ENCODE peak calls at places on chromosomes 6 and 20, in six cellular contexts. One of them, this sample, is unnamed.

GRCh38 chr20:7672551-7672950 is 267.7 kb downstream of the HAO1 start:
- DNase-seq in T-helper 9 cell: no peak
- DNase-seq in HT-29: no peak
- DNase-seq in activated T-cell treated with anti-CD3 and anti-CD28 coated beads for 1 hour: no peak
- DNase-seq in HCEC 1CT: no peak
- DNase-seq in HEK293T: no peak
- DNase-seq in this sample: no peak

GRCh38 chr6:143059616-143060353 is 904 bp upstream of the AIG1 start:
- DNase-seq in T-helper 9 cell: no peak
- DNase-seq in HT-29: peak; percentile 71
- DNase-seq in activated T-cell treated with anti-CD3 and anti-CD28 coated beads for 1 hour: no peak
- DNase-seq in HCEC 1CT: peak; percentile 62
- DNase-seq in HEK293T: no peak
- DNase-seq in this sample: no peak

GRCh38 chr6:157314705-157315321 is 8.5 kb downstream of the TMEM242 start:
- DNase-seq in T-helper 9 cell: no peak
- DNase-seq in HT-29: peak; percentile 68
- DNase-seq in activated T-cell treated with anti-CD3 and anti-CD28 coated beads for 1 hour: no peak
- DNase-seq in HCEC 1CT: peak; percentile 77
- DNase-seq in HEK293T: peak; percentile 68
- DNase-seq in this sample: no peak

GRCh38 chr20:36712775-36713174 is 33.1 kb downstream of the NDRG3 start:
- DNase-seq in T-helper 9 cell: no peak
- DNase-seq in HT-29: no peak
- DNase-seq in activated T-cell treated with anti-CD3 and anti-CD28 coated beads for 1 hour: no peak
- DNase-seq in HCEC 1CT: no peak
- DNase-seq in HEK293T: no peak
- DNase-seq in this sample: no peak

GRCh38 chr20:258963-259362 is 1.4 kb downstream of the DEFB132 start:
- DNase-seq in T-helper 9 cell: no peak
- DNase-seq in HT-29: peak; percentile 59
- DNase-seq in activated T-cell treated with anti-CD3 and anti-CD28 coated beads for 1 hour: no peak
- DNase-seq in HCEC 1CT: peak; percentile 13
- DNase-seq in HEK293T: peak; percentile 25
- DNase-seq in this sample: no peak

GRCh38 chr6:34911822-34912221 is 22.8 kb downstream of the ANKS1A start:
- DNase-seq in T-helper 9 cell: no peak
- DNase-seq in HT-29: no peak
- DNase-seq in activated T-cell treated with anti-CD3 and anti-CD28 coated beads for 1 hour: no peak
- DNase-seq in HCEC 1CT: no peak
- DNase-seq in HEK293T: no peak
- DNase-seq in this sample: no peak

GRCh38 chr6:87907521-87907920 is 140.1 kb upstream of the SPACA1 start:
- DNase-seq in T-helper 9 cell: no peak
- DNase-seq in HT-29: no peak
- DNase-seq in activated T-cell treated with anti-CD3 and anti-CD28 coated beads for 1 hour: no peak
- DNase-seq in HCEC 1CT: peak; percentile 75
- DNase-seq in HEK293T: no peak
- DNase-seq in this sample: no peak

GRCh38 chr6:127328043-127328442 is 15.4 kb downstream of the ECHDC1 start:
- DNase-seq in T-helper 9 cell: no peak
- DNase-seq in HT-29: no peak
- DNase-seq in activated T-cell treated with anti-CD3 and anti-CD28 coated beads for 1 hour: no peak
- DNase-seq in HCEC 1CT: peak; percentile 17
- DNase-seq in HEK293T: no peak
- DNase-seq in this sample: no peak

GRCh38 chr20:46364670-46365482 is 41.5 kb downstream of the ELMO2 start:
- DNase-seq in T-helper 9 cell: no peak
- DNase-seq in HT-29: no peak
- DNase-seq in activated T-cell treated with anti-CD3 and anti-CD28 coated beads for 1 hour: no peak
- DNase-seq in HCEC 1CT: no peak
- DNase-seq in HEK293T: no peak
- DNase-seq in this sample: no peak

GRCh38 chr6:167268683-167269280 is 22.3 kb upstream of the UNC93A start:
- DNase-seq in T-helper 9 cell: no peak
- DNase-seq in HT-29: peak; percentile 29
- DNase-seq in activated T-cell treated with anti-CD3 and anti-CD28 coated beads for 1 hour: no peak
- DNase-seq in HCEC 1CT: no peak
- DNase-seq in HEK293T: no peak
- DNase-seq in this sample: no peak

GRCh38 chr6:33314943-33315752 is 1.3 kb upstream of the TAPBP start:
- DNase-seq in T-helper 9 cell: no peak
- DNase-seq in HT-29: peak; percentile 76
- DNase-seq in activated T-cell treated with anti-CD3 and anti-CD28 coated beads for 1 hour: no peak
- DNase-seq in HCEC 1CT: no peak
- DNase-seq in HEK293T: no peak
- DNase-seq in this sample: no peak

GRCh38 chr20:44166008-44166407 is 21.0 kb downstream of the JPH2 start:
- DNase-seq in T-helper 9 cell: no peak
- DNase-seq in HT-29: no peak
- DNase-seq in activated T-cell treated with anti-CD3 and anti-CD28 coated beads for 1 hour: no peak
- DNase-seq in HCEC 1CT: no peak
- DNase-seq in HEK293T: no peak
- DNase-seq in this sample: no peak

GRCh38 chr6:75084872-75085381 is 120.9 kb downstream of the COL12A1 start:
- DNase-seq in T-helper 9 cell: no peak
- DNase-seq in HT-29: no peak
- DNase-seq in activated T-cell treated with anti-CD3 and anti-CD28 coated beads for 1 hour: no peak
- DNase-seq in HCEC 1CT: no peak
- DNase-seq in HEK293T: no peak
- DNase-seq in this sample: no peak

GRCh38 chr6:155247618-155248017 is 16.2 kb upstream of the CLDN20 start:
- DNase-seq in T-helper 9 cell: no peak
- DNase-seq in HT-29: peak; percentile 36
- DNase-seq in activated T-cell treated with anti-CD3 and anti-CD28 coated beads for 1 hour: no peak
- DNase-seq in HCEC 1CT: peak; percentile 80
- DNase-seq in HEK293T: no peak
- DNase-seq in this sample: no peak

GRCh38 chr6:14661188-14661587 is 543.6 kb downstream of the CD83 start:
- DNase-seq in T-helper 9 cell: no peak
- DNase-seq in HT-29: no peak
- DNase-seq in activated T-cell treated with anti-CD3 and anti-CD28 coated beads for 1 hour: peak; percentile 24
- DNase-seq in HCEC 1CT: no peak
- DNase-seq in HEK293T: no peak
- DNase-seq in this sample: peak; percentile 46

GRCh38 chr20:20366551-20366895 is 1.4 kb upstream of the INSM1 start:
- DNase-seq in T-helper 9 cell: no peak
- DNase-seq in HT-29: no peak
- DNase-seq in activated T-cell treated with anti-CD3 and anti-CD28 coated beads for 1 hour: no peak
- DNase-seq in HCEC 1CT: no peak
- DNase-seq in HEK293T: no peak
- DNase-seq in this sample: no peak

GRCh38 chr20:47551841-47552240 is 50.2 kb downstream of the NCOA3 start:
- DNase-seq in T-helper 9 cell: no peak
- DNase-seq in HT-29: no peak
- DNase-seq in activated T-cell treated with anti-CD3 and anti-CD28 coated beads for 1 hour: no peak
- DNase-seq in HCEC 1CT: peak; percentile 8
- DNase-seq in HEK293T: no peak
- DNase-seq in this sample: no peak